ENCODE peak calls at places on chromosomes 11 and 22, in nine cellular contexts. H is IMR-90, Z is stomach, P is brain microvascular endothelial cell, V is OCI-LY7, E is cardiac muscle cell, U is tibial nerve, R is transverse colon, T is uterus. X is an unnamed sample.
A peak's percentile ranks its signal among the peaks of the same experiment; 100 is the strongest.

GRCh38 chr11:12410006-12410728 is 32.8 kb downstream of the PARVA start:
- DNase-seq in H (peak; percentile 51), Z (no peak), P (no peak), V (no peak), E (peak; percentile 88), U (no peak), R (no peak), T (peak; percentile 71), X (no peak)

GRCh38 chr22:30074147-30074546 is 6.1 kb upstream of the HORMAD2 start:
- DNase-seq in H (no peak), Z (no peak), P (no peak), V (no peak), E (no peak), U (no peak), R (no peak), T (no peak), X (no peak)

GRCh38 chr22:33000342-33001280 is 57.6 kb downstream of the SYN3 start:
- DNase-seq in H (peak; percentile 32), Z (peak; percentile 31), P (peak; percentile 47), V (peak; percentile 73), E (peak; percentile 66), U (peak; percentile 70), R (peak; percentile 27), T (peak; percentile 44), X (peak; percentile 23)

GRCh38 chr11:32881286-32881685 is 11.3 kb upstream of the QSER1 start:
- DNase-seq in H (peak; percentile 30), Z (no peak), P (no peak), V (no peak), E (no peak), U (no peak), R (no peak), T (no peak), X (no peak)

GRCh38 chr11:47270331-47271271 is 668 bp downstream of the MADD start:
- DNase-seq in H (peak; percentile 72), Z (no peak), P (peak; percentile 45), V (peak; percentile 55), E (peak; percentile 70), U (no peak), R (peak; percentile 34), T (peak; percentile 41), X (peak; percentile 24)

GRCh38 chr22:29755889-29756288 is 10.9 kb downstream of the ZMAT5 start:
- DNase-seq in H (no peak), Z (no peak), P (no peak), V (no peak), E (no peak), U (no peak), R (no peak), T (no peak), X (no peak)

GRCh38 chr22:22460635-22461034 is 47.9 kb downstream of the ZNF280B start:
- DNase-seq in H (no peak), Z (no peak), P (no peak), V (peak; percentile 46), E (peak; percentile 7), U (no peak), R (no peak), T (no peak), X (no peak)

GRCh38 chr22:32700186-32700882 is 101.2 kb upstream of the TIMP3 start:
- DNase-seq in H (peak; percentile 58), Z (no peak), P (no peak), V (no peak), E (peak; percentile 58), U (no peak), R (no peak), T (peak; percentile 48), X (no peak)

GRCh38 chr11:125239585-125240331 is 75.2 kb downstream of the PKNOX2 start:
- DNase-seq in H (no peak), Z (no peak), P (no peak), V (no peak), E (no peak), U (no peak), R (no peak), T (no peak), X (no peak)
- TF ChIP-seq CTCF in H (no peak), Z (no peak), P (no peak), V (no peak), E (no peak), U (no peak), R (no peak), T (no peak), X (no peak)

GRCh38 chr11:16468735-16469446 is 112.5 kb upstream of the SOX6 start:
- DNase-seq in H (no peak), Z (no peak), P (no peak), V (no peak), E (no peak), U (no peak), R (no peak), T (no peak), X (no peak)

GRCh38 chr11:16474659-16475058 is 118.3 kb upstream of the SOX6 start:
- DNase-seq in H (no peak), Z (no peak), P (no peak), V (no peak), E (no peak), U (no peak), R (no peak), T (no peak), X (no peak)

GRCh38 chr11:16469968-16470367 is 113.6 kb upstream of the SOX6 start:
- DNase-seq in H (no peak), Z (no peak), P (no peak), V (no peak), E (no peak), U (no peak), R (no peak), T (no peak), X (no peak)
- H3K4me3 ChIP-seq in H (no peak overlapping the region), Z (no peak overlapping the region), P (no peak overlapping the region), V (no peak overlapping the region), E (no peak overlapping the region), U (no peak overlapping the region), R (no peak overlapping the region), T (no peak overlapping the region), X (no peak overlapping the region)

DNA sequence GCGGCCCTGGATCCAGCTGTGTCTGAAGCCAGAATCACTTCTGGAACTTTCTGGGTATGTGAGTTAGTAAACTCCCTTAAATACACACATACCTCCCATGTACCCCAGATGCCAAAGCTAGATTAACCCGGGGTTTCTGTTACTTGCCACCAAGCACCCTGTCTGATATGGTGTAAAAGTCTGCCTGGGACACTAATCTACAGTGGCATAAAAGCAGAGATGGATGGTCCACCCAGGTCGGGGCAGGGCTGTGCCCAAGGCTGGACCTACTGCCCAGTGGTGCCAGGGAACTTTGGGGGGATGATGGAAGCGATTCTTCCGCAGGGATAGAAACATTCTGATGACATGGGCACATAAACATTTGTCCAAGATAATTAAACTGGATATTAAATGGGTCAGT is 12.7 kb downstream of the MRGPRF start:
- DNase-seq in H (no peak), Z (no peak), P (no peak), V (no peak), E (no peak), U (no peak), R (no peak), T (no peak), X (no peak)
- H3K36me3 ChIP-seq in H (peaks cover 28% of the 10 kb centered on the region), Z (peaks cover 24% of the 10 kb centered on the region), P (no peaks in the 10 kb centered on the region), V (no peaks in the 10 kb centered on the region), E (no peaks in the 10 kb centered on the region), U (peaks cover 15% of the 10 kb centered on the region), R (no peaks in the 10 kb centered on the region), T (no peaks in the 10 kb centered on the region), X (no peaks in the 10 kb centered on the region)

DNA sequence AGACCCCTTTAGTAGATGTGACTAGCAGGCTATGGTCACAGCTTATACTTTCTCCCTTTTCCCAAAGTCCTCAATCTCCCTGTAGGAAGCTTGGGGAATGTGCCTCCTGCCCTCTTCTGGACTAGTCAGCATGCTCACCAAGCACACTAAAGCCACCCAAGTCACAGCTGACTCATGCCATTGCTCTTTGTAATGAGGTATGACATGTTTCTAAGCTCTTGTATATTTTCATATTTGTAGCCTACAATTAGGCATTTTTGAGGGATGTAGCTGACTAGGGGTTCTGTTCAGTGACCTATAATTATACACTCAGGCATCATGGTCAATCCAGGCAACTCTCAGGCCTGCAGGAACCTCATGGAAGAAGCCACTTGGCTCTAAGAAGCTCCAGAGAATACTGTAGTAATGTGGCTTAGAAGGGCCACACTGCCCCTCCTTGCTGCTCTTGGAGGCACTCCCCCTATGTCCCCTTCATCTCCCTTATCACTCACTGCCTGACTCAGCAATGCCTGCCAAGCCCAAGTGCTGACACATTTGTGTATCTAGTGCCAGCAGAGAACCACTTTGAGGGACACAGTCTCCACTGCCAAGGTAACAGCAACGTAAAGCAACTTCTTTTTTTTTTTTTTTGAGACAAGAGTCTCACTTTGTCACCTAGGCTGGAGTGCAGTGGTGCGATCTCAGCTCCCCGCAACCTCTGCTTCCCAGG is 86.2 kb downstream of the RPL27A start:
- DNase-seq in H (peak; percentile 89), Z (peak; percentile 55), P (peak; percentile 61), V (no peak), E (peak; percentile 56), U (no peak), R (no peak), T (peak; percentile 30), X (no peak)
- TF ChIP-seq CTCF in H (peak; percentile 50), Z (no peak), P (peak; percentile 61), V (no peak), E (peak; percentile 26), U (no peak), R (no peak), T (peak; percentile 9), X (no peak)

GRCh38 chr11:95803973-95804372 is 13.7 kb downstream of the CEP57 start:
- DNase-seq in H (no peak), Z (no peak), P (no peak), V (no peak), E (no peak), U (no peak), R (no peak), T (no peak), X (no peak)

GRCh38 chr11:95802806-95803205 is 12.5 kb downstream of the CEP57 start:
- DNase-seq in H (no peak), Z (no peak), P (no peak), V (no peak), E (no peak), U (no peak), R (no peak), T (no peak), X (no peak)

GRCh38 chr11:95805869-95806268 is 15.6 kb downstream of the CEP57 start:
- DNase-seq in H (no peak), Z (no peak), P (no peak), V (no peak), E (no peak), U (no peak), R (no peak), T (no peak), X (no peak)
- H3K4me3 ChIP-seq in H (no peak overlapping the region), Z (no peak overlapping the region), P (no peak overlapping the region), V (no peak overlapping the region), E (no peak overlapping the region), U (no peak overlapping the region), R (no peak overlapping the region), T (no peak overlapping the region), X (no peak overlapping the region)

DNA sequence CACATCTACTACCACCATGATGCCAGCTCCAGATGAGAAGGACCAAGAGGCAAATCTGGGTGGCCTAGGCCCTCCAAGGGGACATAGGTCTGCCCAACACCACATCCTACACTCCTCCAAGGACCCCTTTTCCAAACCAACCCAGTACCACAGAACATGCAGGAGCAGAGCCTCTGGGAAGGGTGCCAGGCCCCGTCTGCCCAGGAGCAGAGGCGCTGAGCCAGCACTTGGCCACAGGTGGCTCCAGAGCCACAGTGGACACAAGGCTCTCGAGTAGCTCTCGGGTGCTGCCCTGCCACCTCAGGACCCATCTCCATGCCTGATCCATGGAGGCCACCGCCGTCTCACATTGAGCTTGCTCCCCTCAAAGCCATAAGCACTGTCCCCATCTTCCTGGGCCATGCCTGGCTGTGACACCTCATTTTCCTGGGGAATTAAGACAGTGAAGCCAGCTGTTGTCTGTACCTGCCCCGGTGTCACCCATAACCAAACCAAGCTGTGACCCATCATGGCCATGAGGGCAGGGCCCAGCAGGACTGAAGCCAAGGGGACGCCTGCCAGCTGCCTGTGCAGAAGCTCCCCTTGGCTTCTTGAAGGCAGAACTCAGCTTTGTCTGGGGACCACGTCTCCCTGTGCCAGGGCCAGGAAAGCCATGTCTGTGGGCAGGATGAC is 7.4 kb downstream of the MOB2 start:
- DNase-seq in H (no peak), Z (no peak), P (no peak), V (no peak), E (no peak), U (no peak), R (no peak), T (peak; percentile 20), X (no peak)
- H3K36me3 ChIP-seq in H (peaks cover 30% of the 10 kb centered on the region), Z (peaks cover 70% of the 10 kb centered on the region), P (peaks cover 13% of the 10 kb centered on the region), V (no peaks in the 10 kb centered on the region), E (no peaks in the 10 kb centered on the region), U (peaks cover 70% of the 10 kb centered on the region), R (no peaks in the 10 kb centered on the region), T (no peaks in the 10 kb centered on the region), X (peaks cover 8% of the 10 kb centered on the region)